ENCODE peak calls at places on chromosomes 13 and 19, in ten cellular contexts. M, H, E, R, Q, J, B, K, V and N are unnamed samples.

GRCh38 chr13:72304121-72304745 is 423.2 kb downstream of the MZT1 start:
- DNase-seq in M (no peak), H (no peak), E (no peak), R (peak), Q (no peak), J (peak), B (no peak), K (peak), V (no peak), N (no peak)

GRCh38 chr13:50509167-50509566 is 334.3 kb downstream of the DLEU7 start:
- DNase-seq in M (no peak), H (no peak), E (no peak), R (no peak), Q (no peak), J (no peak), B (no peak), K (no peak), V (no peak), N (no peak)

GRCh38 chr19:47719047-47719885 is 6.0 kb downstream of the EHD2 start:
- DNase-seq in M (no peak), H (no peak), E (no peak), R (peak), Q (peak), J (peak), B (no peak), K (peak), V (no peak), N (no peak)

GRCh38 chr13:90839061-90839460 is 508.4 kb upstream of the MIR17HG start:
- DNase-seq in M (no peak), H (no peak), E (no peak), R (no peak), Q (no peak), J (no peak), B (no peak), K (no peak), V (no peak), N (no peak)

GRCh38 chr19:3055741-3056453 is 6.4 kb downstream of the TLE5 start:
- DNase-seq in M (peak), H (no peak), E (no peak), R (no peak), Q (no peak), J (no peak), B (no peak), K (no peak), V (no peak), N (no peak)

GRCh38 chr19:4233282-4233853 is 4.0 kb downstream of the EBI3 start:
- DNase-seq in M (peak), H (peak), E (peak), R (no peak), Q (peak), J (peak), B (peak), K (peak), V (peak), N (peak)

GRCh38 chr19:46972301-46972700 is 47.3 kb upstream of the NPAS1 start:
- DNase-seq in M (no peak), H (no peak), E (no peak), R (no peak), Q (no peak), J (peak), B (no peak), K (no peak), V (no peak), N (no peak)

GRCh38 chr19:40529093-40529954 is 47.3 kb upstream of the SHKBP1 start:
- DNase-seq in M (peak), H (peak), E (peak), R (peak), Q (peak), J (peak), B (peak), K (peak), V (peak), N (peak)